ENCODE peak calls at places on chromosomes 12 and 14, in eight cellular contexts. C, Y, P, O, X, F, A and Z are unnamed samples.
A peak's percentile ranks its signal among the peaks of the same experiment; 100 is the strongest.

GRCh38 chr12:52217223-52217622 is 15.8 kb upstream of the KRT7 start:
- DNase-seq in P (no peak), F (no peak), X (no peak), A (peak; percentile 41), C (no peak), O (no peak), Y (no peak), Z (no peak)

GRCh38 chr12:1594045-1594294 is 411 bp downstream of the FBXL14 start:
- DNase-seq in X (peak; percentile 84), Y (no peak), P (no peak), F (no peak), C (no peak), O (no peak), A (peak; percentile 58), Z (peak; percentile 78)

GRCh38 chr12:68304626-68305025 is 27.5 kb downstream of the MDM1 start:
- DNase-seq in F (peak; percentile 31), A (no peak), X (no peak), C (peak; percentile 54), P (no peak), O (no peak), Y (peak; percentile 59), Z (no peak)

GRCh38 chr14:58171090-58171489 is 19.1 kb upstream of the ARMH4 start:
- DNase-seq in C (peak; percentile 80), P (peak; percentile 72), Y (peak; percentile 82), O (peak; percentile 50), A (peak; percentile 63), X (peak; percentile 67), F (peak; percentile 90), Z (peak; percentile 65)

GRCh38 chr14:23057757-23058653 is 685 bp upstream of the CDH24 start:
- DNase-seq in Y (peak; percentile 76), P (peak; percentile 93), O (peak; percentile 93), C (peak; percentile 58), A (peak; percentile 89), X (peak; percentile 92), F (peak; percentile 81), Z (peak; percentile 90)

GRCh38 chr14:91108941-91109611 is 4.8 kb upstream of the DGLUCY start:
- DNase-seq in A (peak; percentile 31), O (no peak), C (peak; percentile 73), X (peak; percentile 48), F (no peak), Y (no peak), P (no peak), Z (peak; percentile 40)

GRCh38 chr14:101812071-101812470 is 50.6 kb downstream of the PPP2R5C start:
- DNase-seq in C (no peak), O (no peak), F (no peak), A (no peak), X (no peak), Y (no peak), P (no peak), Z (no peak)

GRCh38 chr12:120490833-120491512 is 4.9 kb upstream of the DYNLL1 start:
- DNase-seq in O (no peak), X (no peak), C (no peak), Y (no peak), F (no peak), P (no peak), A (no peak), Z (no peak)

GRCh38 chr14:105019861-105020814 is 745 bp downstream of the CDCA4 start:
- DNase-seq in A (no peak), C (peak; percentile 13), X (peak; percentile 63), F (no peak), O (peak; percentile 73), P (no peak), Y (peak; percentile 49), Z (peak; percentile 57)

GRCh38 chr14:53711205-53711604 is 245.4 kb downstream of the BMP4 start:
- DNase-seq in C (no peak), O (no peak), F (no peak), Y (no peak), P (no peak), X (no peak), A (no peak), Z (no peak)

GRCh38 chr14:103188691-103189480 is 65.6 kb downstream of the TNFAIP2 start:
- DNase-seq in C (no peak), F (no peak), A (peak; percentile 60), O (peak; percentile 57), Y (no peak), P (no peak), X (peak; percentile 47), Z (no peak)

GRCh38 chr12:52389313-52390207 is 4.1 kb upstream of the KRT84 start:
- DNase-seq in A (no peak), C (no peak), P (no peak), X (no peak), F (peak; percentile 35), Y (no peak), O (no peak), Z (no peak)

GRCh38 chr14:91142214-91142668 is 28.4 kb downstream of the DGLUCY start:
- DNase-seq in O (no peak), F (no peak), X (peak; percentile 81), Y (no peak), P (no peak), A (no peak), C (no peak), Z (peak; percentile 79)

GRCh38 chr12:14886271-14886670 is 617 bp upstream of the MGP start:
- DNase-seq in Y (no peak), P (no peak), F (no peak), X (no peak), O (no peak), C (no peak), A (no peak), Z (no peak)

GRCh38 chr12:19946549-19946948 is 421.8 kb upstream of the PDE3A start:
- DNase-seq in Y (peak; percentile 98), O (no peak), F (peak; percentile 98), P (no peak), A (no peak), C (peak; percentile 97), X (no peak), Z (no peak)

GRCh38 chr12:86193931-86194330 is 62.3 kb downstream of the MGAT4C start:
- DNase-seq in X (no peak), A (no peak), O (no peak), Y (peak; percentile 66), F (peak; percentile 32), P (no peak), C (no peak), Z (no peak)

GRCh38 chr12:130146532-130146931 is 15.7 kb upstream of the FZD10 start:
- DNase-seq in X (no peak), F (no peak), O (no peak), P (no peak), Y (no peak), C (no peak), A (no peak), Z (no peak)

GRCh38 chr14:72528059-72528950 is 365.6 kb downstream of the DPF3 start:
- DNase-seq in C (peak; percentile 40), Y (peak; percentile 67), F (peak; percentile 50), A (no peak), X (no peak), P (no peak), O (no peak), Z (no peak)

GRCh38 chr12:121579190-121579791 is 1.5 kb downstream of the KDM2B start:
- DNase-seq in Y (no peak), P (no peak), O (peak; percentile 49), F (no peak), X (peak; percentile 68), C (no peak), A (peak; percentile 47), Z (peak; percentile 55)
- TF ChIP-seq CTCF in Y (no peak), P (no peak), O (no peak), F (no peak), X (no peak), C (no peak), A (no peak), Z (no peak)

GRCh38 chr12:106239241-106239950 is 8.4 kb downstream of the CKAP4 start:
- DNase-seq in C (no peak), X (no peak), F (no peak), Y (no peak), P (no peak), A (no peak), O (no peak), Z (no peak)

GRCh38 chr12:106238146-106238545 is 9.7 kb downstream of the CKAP4 start:
- DNase-seq in X (no peak), P (peak; percentile 53), O (no peak), Y (no peak), A (no peak), F (no peak), C (no peak), Z (no peak)

GRCh38 chr12:106243620-106244019 is 4.2 kb downstream of the CKAP4 start:
- DNase-seq in A (no peak), X (no peak), Y (no peak), C (no peak), F (no peak), P (no peak), O (no peak), Z (no peak)

GRCh38 chr12:106239951-106240335 is 7.9 kb downstream of the CKAP4 start:
- DNase-seq in A (no peak), C (no peak), Y (no peak), X (no peak), F (no peak), O (no peak), P (no peak), Z (no peak)

DNA sequence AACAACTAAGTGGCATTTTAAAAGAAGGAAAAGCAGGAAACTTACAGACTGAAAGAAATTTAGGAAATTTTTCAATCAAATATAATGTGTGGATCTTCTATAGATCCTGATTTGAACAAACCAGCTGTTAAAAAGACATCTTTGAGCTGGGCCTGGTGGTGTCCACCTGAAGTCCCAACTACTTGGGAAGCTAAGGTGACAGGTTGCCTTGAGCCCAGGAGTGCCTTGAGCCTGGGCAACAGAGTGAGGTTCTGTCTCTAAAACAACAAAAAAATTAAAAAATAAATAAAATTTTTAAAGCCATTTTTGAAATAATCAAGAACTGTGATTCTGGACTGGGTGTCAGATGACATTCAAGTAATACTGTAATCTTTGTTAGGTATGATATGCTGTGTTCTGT is 7.0 kb downstream of the CKAP4 start:
- DNase-seq in O (no peak), A (no peak), C (no peak), P (no peak), Y (no peak), F (no peak), X (no peak), Z (no peak)
- TF ChIP-seq CTCF in O (no peak), A (no peak), C (no peak), P (no peak), Y (no peak), F (no peak), X (no peak), Z (no peak)

GRCh38 chr14:106872619-106873446 is 1346.5 kb downstream of the TMEM121 start:
- DNase-seq in C (peak; percentile 6), X (peak; percentile 68), A (no peak), P (no peak), O (no peak), Y (no peak), F (peak; percentile 14), Z (peak; percentile 66)
- TF ChIP-seq CTCF in C (peak; percentile 27), X (peak; percentile 81), A (no peak), P (no peak), O (no peak), Y (no peak), F (peak; percentile 35), Z (peak; percentile 84)

DNA sequence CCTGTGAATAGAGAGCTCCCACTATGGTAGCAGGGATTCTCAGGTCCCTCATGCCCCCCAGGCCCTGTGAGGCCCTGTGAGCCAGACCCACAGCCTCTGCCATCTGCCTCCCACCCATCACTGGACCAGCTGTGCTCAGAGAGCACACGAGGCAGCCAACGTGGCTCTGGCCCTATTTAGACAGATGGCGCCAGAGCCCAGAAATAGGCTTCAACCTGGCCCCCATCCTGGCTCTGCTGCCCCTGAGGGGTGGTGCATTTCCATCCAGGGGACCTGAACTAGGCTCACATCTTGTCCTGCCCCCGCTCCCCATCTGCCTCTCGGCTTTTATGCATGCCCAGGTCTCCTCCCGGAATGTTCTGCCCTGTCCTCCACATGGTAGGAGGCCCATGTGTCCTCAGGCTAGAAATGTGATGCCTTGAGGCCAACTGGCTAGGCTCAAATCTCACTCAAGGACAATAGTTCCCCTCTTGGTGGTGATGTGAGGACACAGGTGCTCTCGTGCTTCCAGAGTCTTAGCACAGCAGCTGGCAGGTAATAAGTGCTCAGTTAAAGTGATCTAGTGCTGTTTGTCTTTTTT is 18.9 kb downstream of the TMEM63C start:
- DNase-seq in Y (no peak), F (no peak), O (no peak), P (no peak), C (no peak), A (no peak), X (no peak), Z (no peak)
- TF ChIP-seq CTCF in Y (no peak), F (no peak), O (no peak), P (no peak), C (no peak), A (no peak), X (no peak), Z (no peak)